ENCODE peak calls at places on chromosome 2, in ten cellular contexts. S is sciatic nerve; C is pulmonary artery endothelial cell; Z is stimulated activated CD4-positive, alpha-beta T cell treated with anti-CD3 and anti-CD28 coated beads, Interleukin-4, amount 100 ng/mL, for 24 hours; L is NCI-H1694 treated with DMSO at 0.1 percent for 48 hours; F is AG08396; J is cardiac fibroblast; X is stimulated activated naive CD8-positive, alpha-beta T cell treated with anti-CD3 and anti-CD28 coated beads, Interleukin-15, Interleukin-2, amounts not matched to agents 100 U/mL and 50 U/mL, for 24 hours; Y is NCI-H460; M is stimulated activated CD8-positive, alpha-beta memory T cell treated with anti-CD3 and anti-CD28 coated beads, Interleukin-7, amount 100 ng/mL, for 4 hours. V is an unnamed sample.

GRCh38 chr2:28325567-28326468 is 66.8 kb upstream of the FOSL2 start:
- DNase-seq in S (no peak), C (no peak), Z (no peak), L (no peak), F (no peak), J (no peak), X (peak), Y (no peak), M (peak), V (peak)

GRCh38 chr2:46364797-46365457 is 67.7 kb downstream of the EPAS1 start:
- DNase-seq in S (no peak), C (peak), Z (peak), L (peak), F (peak), J (peak), X (no peak), Y (peak), M (no peak), V (no peak)

GRCh38 chr2:241965931-241966412 is 96.4 kb downstream of the RTP5 start:
- DNase-seq in S (peak), C (peak), Z (peak), L (peak), F (peak), J (peak), X (peak), Y (no peak), M (peak), V (peak)

GRCh38 chr2:224363281-224363680 is 38.6 kb downstream of the FAM124B start:
- DNase-seq in S (no peak), C (no peak), Z (no peak), L (no peak), F (no peak), J (no peak), X (no peak), Y (no peak), M (no peak), V (no peak)

GRCh38 chr2:45302011-45302325 is 292.7 kb upstream of the SIX2 start:
- DNase-seq in S (no peak), C (no peak), Z (no peak), L (no peak), F (no peak), J (no peak), X (no peak), Y (no peak), M (no peak), V (no peak)

GRCh38 chr2:6826081-6826913 is 39.4 kb downstream of the CMPK2 start:
- DNase-seq in S (no peak), C (peak), Z (peak), L (peak), F (peak), J (peak), X (peak), Y (peak), M (peak), V (peak)

GRCh38 chr2:147679664-147680502 is 164.9 kb upstream of the ACVR2A start:
- DNase-seq in S (no peak), C (no peak), Z (no peak), L (no peak), F (no peak), J (no peak), X (no peak), Y (no peak), M (no peak), V (no peak)

GRCh38 chr2:121408641-121409040 is 122.0 kb upstream of the RNU4ATAC start:
- DNase-seq in S (no peak), C (no peak), Z (no peak), L (no peak), F (no peak), J (peak), X (no peak), Y (no peak), M (no peak), V (no peak)

GRCh38 chr2:129070663-129071062 is 752.0 kb upstream of the HS6ST1 start:
- DNase-seq in S (no peak), C (no peak), Z (no peak), L (peak), F (no peak), J (no peak), X (no peak), Y (no peak), M (no peak), V (no peak)

GRCh38 chr2:95383635-95384027 is 18.9 kb upstream of the FAHD2A start:
- DNase-seq in S (no peak), C (no peak), Z (no peak), L (no peak), F (no peak), J (no peak), X (no peak), Y (no peak), M (no peak), V (no peak)

GRCh38 chr2:158688722-158689121 is 106.4 kb upstream of the DAPL1 start:
- DNase-seq in S (no peak), C (no peak), Z (no peak), L (no peak), F (peak), J (peak), X (no peak), Y (no peak), M (no peak), V (no peak)

GRCh38 chr2:187408926-187409325 is 39.1 kb downstream of the CALCRL start:
- DNase-seq in S (no peak), C (no peak), Z (no peak), L (no peak), F (no peak), J (no peak), X (no peak), Y (no peak), M (no peak), V (no peak)

GRCh38 chr2:27860111-27860510 is 30.1 kb downstream of the RBKS start:
- DNase-seq in S (no peak), C (no peak), Z (no peak), L (no peak), F (peak), J (peak), X (no peak), Y (peak), M (no peak), V (no peak)

GRCh38 chr2:107160831-107161230 is 274.9 kb upstream of the ST6GAL2 start:
- DNase-seq in S (no peak), C (no peak), Z (no peak), L (no peak), F (no peak), J (no peak), X (no peak), Y (no peak), M (no peak), V (no peak)

GRCh38 chr2:6237261-6237660 is 545.1 kb downstream of the SOX11 start:
- DNase-seq in S (no peak), C (no peak), Z (no peak), L (no peak), F (no peak), J (no peak), X (no peak), Y (no peak), M (no peak), V (no peak)

V was measured in activated naive CD8-positive, alpha-beta T cell treated with anti-CD3 and anti-CD28 coated beads, Interleukin-2, amount 50 U/mL, for 24 hours.